ENCODE peak calls at places on chromosomes 7 and 10, in four cellular contexts. J is lung, H is H7, Z is ovary. K is an unnamed sample.

GRCh38 chr10:11335167-11335652 is 276.2 kb downstream of the USP6NL start:
- DNase-seq in J (peak; percentile 54), H (peak; percentile 48), Z (no peak), K (peak; percentile 41)

GRCh38 chr10:131902691-131903090 is 1.9 kb downstream of the PPP2R2D start:
- DNase-seq in J (no peak), H (no peak), Z (no peak), K (no peak)

GRCh38 chr7:30162622-30163124 is 27.9 kb downstream of the MTURN start:
- DNase-seq in J (no peak), H (no peak), Z (no peak), K (no peak)

GRCh38 chr7:140601566-140602174 is 38.9 kb downstream of the DENND2A start:
- DNase-seq in J (no peak), H (no peak), Z (no peak), K (no peak)

GRCh38 chr10:127028556-127028955 is 123.3 kb downstream of the DOCK1 start:
- DNase-seq in J (no peak), H (no peak), Z (no peak), K (no peak)

GRCh38 chr7:100003711-100004661 is 11.4 kb upstream of the ZKSCAN1 start:
- DNase-seq in J (peak; percentile 83), H (no peak), Z (no peak), K (no peak)

GRCh38 chr7:30012757-30013156 is 13.7 kb downstream of the FKBP14 start:
- DNase-seq in J (no peak), H (no peak), Z (no peak), K (no peak)

GRCh38 chr7:18685961-18686360 is 190.4 kb downstream of the HDAC9 start:
- DNase-seq in J (no peak), H (no peak), Z (no peak), K (no peak)

GRCh38 chr7:137642031-137642430 is 204.7 kb downstream of the DGKI start:
- DNase-seq in J (no peak), H (no peak), Z (no peak), K (no peak)

GRCh38 chr7:148633761-148634160 is 43.2 kb downstream of the C7orf33 start:
- DNase-seq in J (no peak), H (no peak), Z (no peak), K (no peak)

GRCh38 chr10:12484945-12485805 is 135.8 kb downstream of the CAMK1D start:
- DNase-seq in J (no peak), H (peak; percentile 75), Z (no peak), K (no peak)

GRCh38 chr7:123658023-123658422 is 2.4 kb downstream of the LMOD2 start:
- DNase-seq in J (no peak), H (no peak), Z (no peak), K (no peak)

DNA sequence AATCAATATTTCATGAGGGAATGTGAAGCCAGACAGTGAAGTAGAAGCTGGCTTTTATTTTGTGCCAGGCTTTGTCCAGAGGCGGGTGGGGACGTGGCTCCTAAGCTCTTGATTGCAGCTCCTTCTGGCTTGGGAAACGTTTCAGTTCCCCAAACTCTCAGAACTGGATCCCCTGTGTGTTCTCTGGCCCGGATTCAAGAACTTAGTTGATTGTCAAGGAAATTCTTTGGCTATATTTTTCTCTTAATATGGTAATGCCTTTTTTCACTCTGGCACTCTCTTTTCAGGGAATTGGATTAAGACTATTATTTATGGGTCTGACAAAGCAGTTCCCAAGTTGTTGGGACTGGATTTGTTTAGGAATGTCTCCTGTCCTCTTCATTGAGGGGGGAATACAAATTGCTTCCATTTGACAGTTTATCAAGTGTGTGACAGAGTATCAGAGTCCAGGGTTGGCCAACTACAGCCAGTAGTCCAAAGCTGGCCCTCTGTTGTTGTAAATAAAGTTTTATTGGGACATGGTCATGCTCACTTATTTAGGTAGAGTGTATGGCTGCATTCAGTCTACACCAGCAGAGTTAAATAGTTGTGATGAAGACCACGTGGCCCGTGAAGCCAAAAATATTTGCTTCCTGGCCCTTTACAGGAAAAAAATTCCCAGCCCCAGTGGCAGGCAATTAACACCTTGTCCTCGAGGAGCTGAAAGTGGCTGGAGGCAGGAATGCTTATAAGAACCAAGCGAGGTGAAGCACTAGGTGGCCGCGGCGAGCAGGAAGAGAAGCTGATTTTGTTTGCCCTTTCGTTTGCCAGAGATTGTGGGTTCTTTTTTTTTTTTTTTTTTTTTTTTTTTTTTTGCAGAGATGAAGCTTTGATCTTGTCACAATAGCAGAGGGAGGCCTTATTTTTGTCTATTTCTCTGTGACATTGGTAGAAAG is 34.3 kb downstream of the HTRA1 start:
- DNase-seq in J (peak; percentile 49), H (no peak), Z (peak; percentile 44), K (no peak)
- H3K4me3 ChIP-seq in J (no peak overlapping the region), H (no peak overlapping the region), Z (no peak overlapping the region), K (no peak overlapping the region)

GRCh38 chr10:77163670-77164348 is 473.8 kb downstream of the KCNMA1 start:
- DNase-seq in J (no peak), H (no peak), Z (peak; percentile 39), K (no peak)

GRCh38 chr10:77164616-77165311 is 472.8 kb downstream of the KCNMA1 start:
- DNase-seq in J (no peak), H (no peak), Z (no peak), K (no peak)

GRCh38 chr10:77168161-77168560 is 469.4 kb downstream of the KCNMA1 start:
- DNase-seq in J (no peak), H (no peak), Z (no peak), K (no peak)

GRCh38 chr10:77162697-77163096 is 474.9 kb downstream of the KCNMA1 start:
- DNase-seq in J (no peak), H (no peak), Z (no peak), K (no peak)

GRCh38 chr10:77165445-77166316 is 471.9 kb downstream of the KCNMA1 start:
- DNase-seq in J (peak; percentile 42), H (peak; percentile 38), Z (peak; percentile 40), K (peak; percentile 11)
- H3K4me3 ChIP-seq in J (no peak overlapping the region), H (no peak overlapping the region), Z (no peak overlapping the region), K (no peak overlapping the region)

GRCh38 chr10:3848005-3848767 is 63.2 kb upstream of the KLF6 start:
- DNase-seq in J (no peak), H (no peak), Z (no peak), K (no peak)

GRCh38 chr10:3853016-3853415 is 68.0 kb upstream of the KLF6 start:
- DNase-seq in J (no peak), H (no peak), Z (no peak), K (no peak)

GRCh38 chr10:3852147-3852904 is 67.3 kb upstream of the KLF6 start:
- DNase-seq in J (peak; percentile 90), H (no peak), Z (peak; percentile 83), K (peak; percentile 42)

GRCh38 chr10:3850999-3851937 is 66.3 kb upstream of the KLF6 start:
- DNase-seq in J (no peak), H (no peak), Z (no peak), K (peak; percentile 50)

DNA sequence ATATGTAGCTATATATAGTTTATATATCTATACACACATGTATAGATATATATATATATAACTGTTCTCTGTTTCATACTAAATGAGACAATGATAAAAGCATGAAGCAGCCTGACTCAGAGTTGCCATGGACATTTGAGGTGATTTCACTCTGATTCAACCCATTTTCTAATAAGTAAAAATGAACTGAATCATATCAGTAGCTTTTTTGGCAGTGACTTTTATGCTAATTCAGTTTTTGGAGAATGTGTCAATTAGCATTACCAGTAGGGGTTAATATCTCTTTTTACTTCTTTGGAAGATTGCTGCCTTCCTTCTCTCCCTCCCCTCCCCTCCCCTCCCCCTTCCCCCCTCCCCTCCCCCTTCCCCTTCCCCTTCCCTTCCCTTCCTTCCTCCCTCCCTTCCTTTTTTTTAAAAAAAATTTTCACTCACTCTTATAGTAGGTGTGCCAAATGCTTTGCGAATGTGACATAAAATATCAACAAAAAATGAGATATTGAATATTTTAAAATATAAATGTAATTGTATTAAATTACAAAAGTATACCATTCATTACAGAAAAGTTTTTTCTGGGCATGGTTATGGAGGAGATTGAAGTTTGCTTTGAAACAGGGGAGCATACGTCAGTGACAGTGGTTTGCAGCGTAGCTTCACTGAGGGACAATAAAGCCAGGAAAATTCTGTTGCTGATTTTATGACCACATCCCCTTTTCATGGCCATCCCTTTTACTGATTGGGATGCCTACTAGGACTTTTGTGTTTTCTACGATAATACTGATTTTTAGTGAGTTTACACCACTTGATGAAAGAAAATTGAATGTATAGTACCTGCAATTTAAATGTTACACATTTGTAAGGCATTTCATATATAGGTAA is 64.0 kb upstream of the KLF6 start:
- DNase-seq in J (no peak), H (no peak), Z (no peak), K (no peak)
- H3K4me3 ChIP-seq in J (no peak overlapping the region), H (no peak overlapping the region), Z (no peak overlapping the region), K (no peak overlapping the region)

GRCh38 chr10:34766256-34766580 is 48.9 kb downstream of the PARD3 start:
- DNase-seq in J (no peak), H (no peak), Z (no peak), K (no peak)

GRCh38 chr10:34766811-34767516 is 48.1 kb downstream of the PARD3 start:
- DNase-seq in J (no peak), H (no peak), Z (no peak), K (no peak)

GRCh38 chr10:34768972-34769330 is 46.1 kb downstream of the PARD3 start:
- DNase-seq in J (no peak), H (no peak), Z (no peak), K (no peak)

GRCh38 chr10:34769941-34770340 is 45.2 kb downstream of the PARD3 start:
- DNase-seq in J (no peak), H (no peak), Z (no peak), K (no peak)

DNA sequence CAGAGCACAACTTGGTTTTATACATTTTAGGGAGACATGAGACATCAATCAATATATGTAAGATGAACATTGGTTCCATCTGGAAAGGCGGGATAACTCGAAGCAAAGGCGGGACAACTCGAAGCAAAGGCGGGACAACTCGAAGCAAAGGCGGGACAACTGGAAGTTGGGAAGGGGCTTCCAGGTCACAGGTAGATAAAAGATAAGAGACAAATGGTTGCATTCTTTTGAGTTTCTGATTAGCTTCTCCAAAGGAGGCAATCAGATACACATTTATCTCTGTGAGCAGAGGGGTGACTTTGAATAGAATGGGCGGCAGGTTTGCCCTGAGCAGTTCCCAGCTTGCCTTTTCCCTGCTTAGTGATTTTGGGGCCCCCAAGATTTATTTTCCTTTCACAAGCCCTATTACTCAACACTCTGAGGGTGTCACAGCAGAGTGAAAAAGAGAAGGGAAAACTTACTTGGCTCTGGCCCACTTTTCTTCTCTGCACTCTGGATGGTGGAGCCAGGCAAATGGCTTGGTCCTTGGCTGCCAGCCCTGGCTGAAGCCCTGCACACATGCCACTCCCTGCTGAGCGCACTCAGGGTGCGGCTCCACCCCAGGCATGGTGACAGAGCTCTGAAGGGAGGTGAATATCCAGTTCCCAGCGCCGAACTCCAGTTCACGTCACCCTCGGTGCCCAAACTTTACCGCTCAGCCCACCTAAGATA is 46.7 kb downstream of the PARD3 start:
- DNase-seq in J (peak; percentile 82), H (no peak), Z (peak; percentile 29), K (no peak)
- H3K4me3 ChIP-seq in J (no peak overlapping the region), H (no peak overlapping the region), Z (no peak overlapping the region), K (no peak overlapping the region)

GRCh38 chr7:81993186-81993585 is 223.3 kb upstream of the HGF start:
- DNase-seq in J (no peak), H (no peak), Z (no peak), K (no peak)

GRCh38 chr7:81986745-81987470 is 217.1 kb upstream of the HGF start:
- DNase-seq in J (no peak), H (no peak), Z (no peak), K (no peak)

GRCh38 chr7:81990395-81990794 is 220.5 kb upstream of the HGF start:
- DNase-seq in J (no peak), H (no peak), Z (no peak), K (no peak)
- H3K4me3 ChIP-seq in J (no peak overlapping the region), H (no peak overlapping the region), Z (no peak overlapping the region), K (no peak overlapping the region)